ENCODE peak calls at places on chromosomes 6 and 20, in ten cellular contexts. One of them, this sample, is unnamed.

GRCh38 chr6:41453232-41453631 is 92.9 kb upstream of the FOXP4 start:
- DNase-seq in B cell: no peak
- DNase-seq in astrocyte of the spinal cord: no peak
- DNase-seq in dorsolateral prefrontal cortex: no peak
- DNase-seq in HFFc6: no peak
- DNase-seq in progenitor cell of endocrine pancreas: no peak
- DNase-seq in uterus: no peak
- DNase-seq in GM20000: no peak
- DNase-seq in astrocyte: no peak
- DNase-seq in psoas muscle: no peak
- DNase-seq in this sample: no peak

GRCh38 chr6:156963712-156964700 is 186.8 kb downstream of the ARID1B start:
- DNase-seq in B cell: no peak
- DNase-seq in astrocyte of the spinal cord: peak
- DNase-seq in dorsolateral prefrontal cortex: no peak
- DNase-seq in HFFc6: peak
- DNase-seq in progenitor cell of endocrine pancreas: no peak
- DNase-seq in uterus: no peak
- DNase-seq in GM20000: peak
- DNase-seq in astrocyte: peak
- DNase-seq in psoas muscle: peak
- DNase-seq in this sample: peak

GRCh38 chr6:11656486-11656885 is 118.9 kb downstream of the TMEM170B start:
- DNase-seq in B cell: no peak
- DNase-seq in astrocyte of the spinal cord: no peak
- DNase-seq in dorsolateral prefrontal cortex: no peak
- DNase-seq in HFFc6: no peak
- DNase-seq in progenitor cell of endocrine pancreas: no peak
- DNase-seq in uterus: no peak
- DNase-seq in GM20000: no peak
- DNase-seq in astrocyte: no peak
- DNase-seq in psoas muscle: no peak
- DNase-seq in this sample: no peak

GRCh38 chr6:108002365-108003221 is 44.6 kb upstream of the SEC63 start:
- DNase-seq in B cell: no peak
- DNase-seq in astrocyte of the spinal cord: no peak
- DNase-seq in dorsolateral prefrontal cortex: peak
- DNase-seq in HFFc6: peak
- DNase-seq in progenitor cell of endocrine pancreas: no peak
- DNase-seq in uterus: no peak
- DNase-seq in GM20000: no peak
- DNase-seq in astrocyte: no peak
- DNase-seq in psoas muscle: no peak
- DNase-seq in this sample: peak

GRCh38 chr20:40564997-40565680 is 123.9 kb downstream of the MAFB start:
- DNase-seq in B cell: no peak
- DNase-seq in astrocyte of the spinal cord: peak
- DNase-seq in dorsolateral prefrontal cortex: no peak
- DNase-seq in HFFc6: no peak
- DNase-seq in progenitor cell of endocrine pancreas: no peak
- DNase-seq in uterus: peak
- DNase-seq in GM20000: no peak
- DNase-seq in astrocyte: peak
- DNase-seq in psoas muscle: no peak
- DNase-seq in this sample: peak

GRCh38 chr6:31805939-31806469 is 762 bp downstream of the LSM2 start:
- DNase-seq in B cell: no peak
- DNase-seq in astrocyte of the spinal cord: no peak
- DNase-seq in dorsolateral prefrontal cortex: no peak
- DNase-seq in HFFc6: no peak
- DNase-seq in progenitor cell of endocrine pancreas: no peak
- DNase-seq in uterus: no peak
- DNase-seq in GM20000: no peak
- DNase-seq in astrocyte: no peak
- DNase-seq in psoas muscle: no peak
- DNase-seq in this sample: peak

GRCh38 chr6:79927758-79928157 is 19.6 kb downstream of the ELOVL4 start:
- DNase-seq in B cell: no peak
- DNase-seq in astrocyte of the spinal cord: no peak
- DNase-seq in dorsolateral prefrontal cortex: no peak
- DNase-seq in HFFc6: no peak
- DNase-seq in progenitor cell of endocrine pancreas: no peak
- DNase-seq in uterus: no peak
- DNase-seq in GM20000: no peak
- DNase-seq in astrocyte: no peak
- DNase-seq in psoas muscle: no peak
- DNase-seq in this sample: no peak

GRCh38 chr6:66307490-66307889 is 600.5 kb upstream of the EYS start:
- DNase-seq in B cell: no peak
- DNase-seq in astrocyte of the spinal cord: peak
- DNase-seq in dorsolateral prefrontal cortex: no peak
- DNase-seq in HFFc6: no peak
- DNase-seq in progenitor cell of endocrine pancreas: no peak
- DNase-seq in uterus: no peak
- DNase-seq in GM20000: no peak
- DNase-seq in astrocyte: no peak
- DNase-seq in psoas muscle: no peak
- DNase-seq in this sample: peak

GRCh38 chr6:10382728-10383127 is 32.1 kb downstream of the TFAP2A start:
- DNase-seq in B cell: no peak
- DNase-seq in astrocyte of the spinal cord: no peak
- DNase-seq in dorsolateral prefrontal cortex: no peak
- DNase-seq in HFFc6: no peak
- DNase-seq in progenitor cell of endocrine pancreas: no peak
- DNase-seq in uterus: no peak
- DNase-seq in GM20000: no peak
- DNase-seq in astrocyte: no peak
- DNase-seq in psoas muscle: no peak
- DNase-seq in this sample: no peak

GRCh38 chr6:163602851-163603250 is 188.3 kb downstream of the QKI start:
- DNase-seq in B cell: no peak
- DNase-seq in astrocyte of the spinal cord: no peak
- DNase-seq in dorsolateral prefrontal cortex: no peak
- DNase-seq in HFFc6: no peak
- DNase-seq in progenitor cell of endocrine pancreas: no peak
- DNase-seq in uterus: no peak
- DNase-seq in GM20000: no peak
- DNase-seq in astrocyte: no peak
- DNase-seq in psoas muscle: no peak
- DNase-seq in this sample: no peak

GRCh38 chr6:438634-439170 is 47.1 kb downstream of the IRF4 start:
- DNase-seq in B cell: no peak
- DNase-seq in astrocyte of the spinal cord: no peak
- DNase-seq in dorsolateral prefrontal cortex: no peak
- DNase-seq in HFFc6: no peak
- DNase-seq in progenitor cell of endocrine pancreas: no peak
- DNase-seq in uterus: no peak
- DNase-seq in GM20000: no peak
- DNase-seq in astrocyte: no peak
- DNase-seq in psoas muscle: no peak
- DNase-seq in this sample: no peak

DNA sequence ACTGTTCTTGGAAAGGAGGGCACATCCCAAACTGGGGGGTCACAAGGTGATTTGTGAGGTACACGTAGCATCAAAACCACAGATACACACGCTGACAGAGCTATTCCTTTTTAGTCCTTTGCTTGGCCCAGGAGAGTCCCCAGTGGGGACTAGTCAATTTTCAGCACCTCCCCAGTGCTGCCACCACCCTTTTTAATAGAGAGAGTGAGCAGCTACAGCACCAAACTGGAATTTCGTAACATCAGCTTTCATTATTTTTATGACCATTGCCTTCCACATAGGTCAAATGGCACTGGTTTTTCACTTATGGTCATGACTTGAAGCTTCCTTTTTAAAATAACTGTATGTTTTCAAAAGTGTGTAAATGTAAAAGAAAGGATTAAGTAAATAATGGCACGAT is 95.4 kb downstream of the ANKRD60 start:
- DNase-seq in B cell: no peak
- DNase-seq in astrocyte of the spinal cord: no peak
- DNase-seq in dorsolateral prefrontal cortex: no peak
- DNase-seq in HFFc6: no peak
- DNase-seq in progenitor cell of endocrine pancreas: no peak
- DNase-seq in uterus: no peak
- DNase-seq in GM20000: no peak
- DNase-seq in astrocyte: no peak
- DNase-seq in psoas muscle: no peak
- DNase-seq in this sample: no peak
- TF ChIP-seq CTCF in B cell: no peak
- TF ChIP-seq CTCF in astrocyte of the spinal cord: no peak
- TF ChIP-seq CTCF in dorsolateral prefrontal cortex: no peak
- TF ChIP-seq CTCF in HFFc6: no peak
- TF ChIP-seq CTCF in progenitor cell of endocrine pancreas: no peak
- TF ChIP-seq CTCF in uterus: no peak
- TF ChIP-seq CTCF in GM20000: no peak
- TF ChIP-seq CTCF in astrocyte: no peak
- TF ChIP-seq CTCF in psoas muscle: no peak
- TF ChIP-seq CTCF in this sample: no peak

DNA sequence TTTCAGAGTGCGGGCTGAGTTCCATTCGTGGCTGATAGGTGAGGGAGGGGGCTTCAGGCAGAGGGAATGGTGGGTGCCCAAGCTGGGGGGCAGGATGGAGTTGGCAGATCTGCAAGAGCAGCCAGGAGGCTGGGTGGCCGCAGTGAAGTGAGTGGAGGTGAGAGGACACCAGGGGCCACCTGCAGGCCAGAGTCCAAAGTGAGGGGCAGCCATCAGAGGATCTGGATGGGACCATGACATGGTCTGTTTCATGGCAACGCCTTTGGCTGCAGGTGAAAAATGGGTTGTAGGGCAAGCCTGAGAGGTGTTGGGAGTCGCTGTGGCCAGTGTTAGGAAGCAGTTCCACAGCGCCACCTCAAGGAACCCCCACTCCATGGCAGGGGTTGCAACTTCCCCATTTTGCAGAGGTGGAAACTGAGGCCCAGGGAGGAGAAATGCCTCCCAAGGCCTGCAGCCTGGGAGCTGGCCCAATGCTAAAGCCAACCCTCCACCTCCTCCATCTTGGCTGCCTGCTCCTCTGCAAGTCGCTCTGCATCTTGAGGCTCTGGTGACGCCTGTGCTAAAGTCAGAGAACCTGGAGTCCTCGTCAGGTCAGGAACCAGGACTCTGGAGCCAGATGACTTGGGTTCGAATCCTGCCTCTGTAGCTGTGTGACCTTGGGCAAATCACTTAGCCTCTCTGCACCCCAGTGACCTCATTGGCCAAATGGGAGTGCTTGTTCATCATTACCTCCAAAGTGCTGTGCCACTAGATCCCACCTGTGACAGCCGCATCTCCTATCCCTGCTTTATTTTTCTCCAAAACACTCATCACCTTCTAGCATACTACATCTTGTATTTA is 153.8 kb downstream of the CEBPB start:
- DNase-seq in B cell: no peak
- DNase-seq in astrocyte of the spinal cord: no peak
- DNase-seq in dorsolateral prefrontal cortex: no peak
- DNase-seq in HFFc6: no peak
- DNase-seq in progenitor cell of endocrine pancreas: no peak
- DNase-seq in uterus: no peak
- DNase-seq in GM20000: no peak
- DNase-seq in astrocyte: no peak
- DNase-seq in psoas muscle: no peak
- DNase-seq in this sample: no peak
- TF ChIP-seq CTCF in B cell: no peak
- TF ChIP-seq CTCF in astrocyte of the spinal cord: peak
- TF ChIP-seq CTCF in dorsolateral prefrontal cortex: no peak
- TF ChIP-seq CTCF in HFFc6: peak
- TF ChIP-seq CTCF in progenitor cell of endocrine pancreas: peak
- TF ChIP-seq CTCF in uterus: no peak
- TF ChIP-seq CTCF in GM20000: no peak
- TF ChIP-seq CTCF in astrocyte: no peak
- TF ChIP-seq CTCF in psoas muscle: no peak
- TF ChIP-seq CTCF in this sample: no peak

GRCh38 chr20:18904624-18905023 is 91.0 kb downstream of the SCP2D1 start:
- DNase-seq in B cell: no peak
- DNase-seq in astrocyte of the spinal cord: no peak
- DNase-seq in dorsolateral prefrontal cortex: peak
- DNase-seq in HFFc6: no peak
- DNase-seq in progenitor cell of endocrine pancreas: no peak
- DNase-seq in uterus: peak
- DNase-seq in GM20000: no peak
- DNase-seq in astrocyte: no peak
- DNase-seq in psoas muscle: no peak
- DNase-seq in this sample: peak
- TF ChIP-seq CTCF in B cell: no peak
- TF ChIP-seq CTCF in astrocyte of the spinal cord: no peak
- TF ChIP-seq CTCF in dorsolateral prefrontal cortex: peak
- TF ChIP-seq CTCF in HFFc6: no peak
- TF ChIP-seq CTCF in progenitor cell of endocrine pancreas: peak
- TF ChIP-seq CTCF in uterus: no peak
- TF ChIP-seq CTCF in GM20000: no peak
- TF ChIP-seq CTCF in astrocyte: no peak
- TF ChIP-seq CTCF in psoas muscle: peak
- TF ChIP-seq CTCF in this sample: no peak

DNA sequence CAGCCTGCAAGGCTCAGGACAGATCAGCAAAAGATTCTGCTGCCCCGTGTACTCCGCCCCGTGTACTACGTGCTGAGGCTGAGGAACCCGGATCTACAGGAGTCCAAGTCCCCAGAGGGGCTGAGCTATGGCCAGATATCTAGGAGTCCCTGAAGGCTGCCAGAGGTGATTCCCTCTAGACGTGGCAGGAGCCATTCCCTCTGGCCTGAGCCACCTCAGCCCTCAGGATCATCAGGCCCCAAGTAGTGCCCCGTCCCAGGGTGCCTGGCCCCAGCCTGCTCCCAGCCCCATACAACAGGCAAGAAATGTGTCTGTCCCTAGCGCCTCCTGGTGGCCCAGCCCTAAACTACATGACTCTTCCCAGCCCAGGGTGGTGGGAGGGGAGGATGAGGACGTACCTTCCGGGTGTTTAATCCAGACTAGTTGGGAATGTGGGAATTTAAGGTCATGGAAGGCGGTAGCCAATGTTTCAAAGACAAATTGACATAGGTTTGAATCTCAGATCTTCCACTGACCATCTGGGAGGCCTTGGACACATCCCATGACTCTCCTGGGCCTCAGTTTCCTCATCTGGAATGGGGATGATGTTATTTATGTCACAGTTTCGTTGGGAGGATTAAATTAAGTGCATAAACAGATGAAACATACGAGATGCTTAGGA is 49.4 kb upstream of the PTPN1 start:
- DNase-seq in B cell: peak
- DNase-seq in astrocyte of the spinal cord: peak
- DNase-seq in dorsolateral prefrontal cortex: peak
- DNase-seq in HFFc6: peak
- DNase-seq in progenitor cell of endocrine pancreas: peak
- DNase-seq in uterus: peak
- DNase-seq in GM20000: peak
- DNase-seq in astrocyte: peak
- DNase-seq in psoas muscle: peak
- DNase-seq in this sample: peak
- TF ChIP-seq CTCF in B cell: peak
- TF ChIP-seq CTCF in astrocyte of the spinal cord: peak
- TF ChIP-seq CTCF in dorsolateral prefrontal cortex: peak
- TF ChIP-seq CTCF in HFFc6: peak
- TF ChIP-seq CTCF in progenitor cell of endocrine pancreas: peak
- TF ChIP-seq CTCF in uterus: peak
- TF ChIP-seq CTCF in GM20000: peak
- TF ChIP-seq CTCF in astrocyte: peak
- TF ChIP-seq CTCF in psoas muscle: peak
- TF ChIP-seq CTCF in this sample: peak